ENCODE peak calls at places on chromosomes 16 and 17, in five cellular contexts. E is AG09309, W is cardiac fibroblast, Q is psoas muscle, U is cardiac muscle cell. Y is an unnamed sample.

GRCh38 chr17:1197379-1197778 is 17.6 kb upstream of the ABR start:
- DNase-seq in E (peak), W (peak), Q (peak), U (no peak), Y (no peak)

GRCh38 chr16:57255686-57256415 is 10.8 kb downstream of the ARL2BP start:
- DNase-seq in E (no peak), W (no peak), Q (no peak), U (no peak), Y (no peak)

GRCh38 chr17:50593321-50593720 is 32.8 kb downstream of the CACNA1G start:
- DNase-seq in E (no peak), W (no peak), Q (no peak), U (peak), Y (no peak)

GRCh38 chr17:79997004-79997673 is 38.5 kb downstream of the TBC1D16 start:
- DNase-seq in E (no peak), W (no peak), Q (no peak), U (no peak), Y (no peak)

GRCh38 chr16:3074860-3075545 is 9.6 kb downstream of the IL32 start:
- DNase-seq in E (no peak), W (no peak), Q (no peak), U (no peak), Y (no peak)

GRCh38 chr16:14672403-14672971 is 21.6 kb downstream of the PLA2G10 start:
- DNase-seq in E (no peak), W (no peak), Q (no peak), U (no peak), Y (no peak)

GRCh38 chr16:28192811-28193529 is 18.8 kb downstream of the XPO6 start:
- DNase-seq in E (no peak), W (no peak), Q (no peak), U (no peak), Y (no peak)

GRCh38 chr16:19567560-19567959 is 12.1 kb downstream of the VPS35L start:
- DNase-seq in E (no peak), W (no peak), Q (no peak), U (no peak), Y (no peak)

GRCh38 chr17:8470447-8471047 is 34.9 kb downstream of the NDEL1 start:
- DNase-seq in E (no peak), W (no peak), Q (peak), U (no peak), Y (no peak)

GRCh38 chr17:48715496-48716399 is 6.6 kb downstream of the PRAC1 start:
- DNase-seq in E (no peak), W (no peak), Q (no peak), U (no peak), Y (no peak)

GRCh38 chr17:7803981-7804380 is 30.0 kb upstream of the KDM6B start:
- DNase-seq in E (no peak), W (no peak), Q (no peak), U (no peak), Y (no peak)

GRCh38 chr17:50348522-50349240 is 2.8 kb downstream of the XYLT2 start:
- DNase-seq in E (no peak), W (peak), Q (no peak), U (no peak), Y (no peak)

GRCh38 chr16:22688463-22688862 is 125.5 kb upstream of the HS3ST2 start:
- DNase-seq in E (no peak), W (no peak), Q (no peak), U (no peak), Y (no peak)

GRCh38 chr16:66342294-66342900 is 24.1 kb upstream of the CDH5 start:
- DNase-seq in E (no peak), W (peak), Q (no peak), U (peak), Y (no peak)

GRCh38 chr16:29680180-29680598 is 1.2 kb downstream of the QPRT start:
- DNase-seq in E (no peak), W (no peak), Q (no peak), U (no peak), Y (no peak)

GRCh38 chr16:56911771-56912541 is 20.0 kb upstream of the HERPUD1 start:
- DNase-seq in E (no peak), W (peak), Q (peak), U (no peak), Y (no peak)

GRCh38 chr16:21599994-21600773 is 807 bp downstream of the METTL9 start:
- DNase-seq in E (no peak), W (peak), Q (no peak), U (peak), Y (no peak)

GRCh38 chr17:39151680-39152058 is 232 bp upstream of the PLXDC1 start:
- DNase-seq in E (no peak), W (no peak), Q (no peak), U (no peak), Y (no peak)

GRCh38 chr17:78789663-78790181 is 7.6 kb upstream of the CYTH1 start:
- DNase-seq in E (peak), W (peak), Q (peak), U (no peak), Y (peak)

GRCh38 chr16:67649494-67649931 is 4.6 kb downstream of the CARMIL2 start:
- DNase-seq in E (no peak), W (no peak), Q (no peak), U (no peak), Y (no peak)

GRCh38 chr16:83338138-83338537 is 469.6 kb upstream of the HSBP1 start:
- DNase-seq in E (no peak), W (no peak), Q (no peak), U (no peak), Y (no peak)

GRCh38 chr17:46866325-46866724 is 14.9 kb downstream of the WNT9B start:
- DNase-seq in E (no peak), W (no peak), Q (no peak), U (no peak), Y (no peak)

GRCh38 chr16:89859809-89860075 is 13.7 kb upstream of the TCF25 start:
- DNase-seq in E (no peak), W (no peak), Q (no peak), U (no peak), Y (no peak)

GRCh38 chr16:86676216-86676800 is 98.0 kb downstream of the FOXL1 start:
- DNase-seq in E (no peak), W (peak), Q (no peak), U (no peak), Y (no peak)

GRCh38 chr16:22353188-22353919 is 21.1 kb downstream of the CDR2 start:
- DNase-seq in E (peak), W (peak), Q (no peak), U (no peak), Y (no peak)

GRCh38 chr17:43768382-43768781 is 9.8 kb upstream of the SOST start:
- DNase-seq in E (no peak), W (no peak), Q (peak), U (no peak), Y (peak)

GRCh38 chr16:79993810-79994209 is 393.3 kb upstream of the MAF start:
- DNase-seq in E (no peak), W (no peak), Q (no peak), U (no peak), Y (no peak)

GRCh38 chr17:47894498-47895253 is 1.4 kb upstream of the SP2 start:
- DNase-seq in E (no peak), W (no peak), Q (no peak), U (no peak), Y (no peak)

GRCh38 chr17:64103751-64104364 is 26.1 kb downstream of the ERN1 start:
- DNase-seq in E (no peak), W (peak), Q (no peak), U (no peak), Y (no peak)

GRCh38 chr17:73940511-73940910 is 263.0 kb upstream of the RPL38 start:
- DNase-seq in E (no peak), W (no peak), Q (no peak), U (no peak), Y (no peak)

GRCh38 chr16:70573451-70574121 is 50.0 kb downstream of the SF3B3 start:
- DNase-seq in E (peak), W (peak), Q (no peak), U (no peak), Y (no peak)

GRCh38 chr17:72654746-72655145 is 437.7 kb downstream of the SLC39A11 start:
- DNase-seq in E (no peak), W (no peak), Q (no peak), U (no peak), Y (no peak)

GRCh38 chr16:24279982-24280381 is 23.8 kb downstream of the CACNG3 start:
- DNase-seq in E (no peak), W (no peak), Q (no peak), U (no peak), Y (no peak)

GRCh38 chr17:50164697-50164988 is 1.2 kb upstream of the SGCA start:
- DNase-seq in E (no peak), W (no peak), Q (no peak), U (no peak), Y (no peak)

DNA sequence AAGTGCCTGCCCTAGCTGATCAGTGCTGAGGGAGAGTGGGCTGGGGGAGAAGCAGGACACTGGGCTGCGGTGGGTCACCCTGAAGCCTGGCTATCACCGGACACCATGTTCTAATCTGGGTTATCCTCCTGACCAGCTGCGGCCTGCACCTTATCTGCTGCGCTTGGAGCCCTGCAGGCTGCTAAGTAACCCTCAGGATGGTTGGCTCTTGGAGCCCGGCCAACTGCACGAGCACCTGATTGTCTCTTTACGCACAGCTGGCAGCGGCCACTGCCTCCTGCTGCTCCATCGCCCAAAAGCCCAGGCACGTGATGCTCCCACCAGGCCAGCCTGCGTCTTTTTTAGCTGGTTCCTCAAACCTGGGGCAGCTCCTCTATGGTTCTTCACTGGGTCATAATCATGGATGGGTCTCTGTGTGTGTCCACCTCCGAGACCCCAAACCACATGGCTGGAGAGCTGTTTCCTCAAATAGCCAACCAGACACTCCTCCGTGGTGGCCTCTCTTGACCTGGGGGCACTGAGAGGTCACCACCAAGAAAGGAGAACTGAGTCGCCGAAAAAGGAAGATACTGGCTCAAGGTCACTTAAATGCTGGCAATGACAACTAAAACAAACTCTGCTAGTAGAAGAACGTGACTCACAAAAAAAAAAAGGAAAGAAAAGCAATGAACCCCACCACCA is 21.7 kb downstream of the SPHK1 start:
- DNase-seq in E (no peak), W (peak), Q (peak), U (peak), Y (peak)
- TF ChIP-seq CTCF in E (no peak), W (no peak), Q (no peak), U (no peak), Y (no peak)

GRCh38 chr17:27038676-27039075 is 255.2 kb upstream of the WSB1 start:
- DNase-seq in E (no peak), W (no peak), Q (no peak), U (no peak), Y (no peak)
- TF ChIP-seq CTCF in E (no peak), W (no peak), Q (no peak), U (no peak), Y (no peak)

GRCh38 chr17:20096430-20096829 is 87.3 kb downstream of the SPECC1 start:
- DNase-seq in E (no peak), W (no peak), Q (no peak), U (no peak), Y (no peak)

GRCh38 chr17:20092973-20093626 is 83.9 kb downstream of the SPECC1 start:
- DNase-seq in E (no peak), W (no peak), Q (no peak), U (no peak), Y (no peak)

GRCh38 chr17:20097362-20097761 is 88.2 kb downstream of the SPECC1 start:
- DNase-seq in E (no peak), W (no peak), Q (no peak), U (no peak), Y (no peak)

GRCh38 chr17:20094777-20095176 is 85.6 kb downstream of the SPECC1 start:
- DNase-seq in E (no peak), W (peak), Q (no peak), U (no peak), Y (no peak)

GRCh38 chr17:20095366-20096080 is 86.4 kb downstream of the SPECC1 start:
- DNase-seq in E (no peak), W (peak), Q (peak), U (peak), Y (peak)
- TF ChIP-seq CTCF in E (peak), W (peak), Q (peak), U (peak), Y (peak)

GRCh38 chr17:42520540-42520951 is 15.5 kb upstream of the NAGLU start:
- DNase-seq in E (no peak), W (no peak), Q (no peak), U (no peak), Y (peak)
- TF ChIP-seq CTCF in E (peak), W (peak), Q (no peak), U (peak), Y (no peak)

DNA sequence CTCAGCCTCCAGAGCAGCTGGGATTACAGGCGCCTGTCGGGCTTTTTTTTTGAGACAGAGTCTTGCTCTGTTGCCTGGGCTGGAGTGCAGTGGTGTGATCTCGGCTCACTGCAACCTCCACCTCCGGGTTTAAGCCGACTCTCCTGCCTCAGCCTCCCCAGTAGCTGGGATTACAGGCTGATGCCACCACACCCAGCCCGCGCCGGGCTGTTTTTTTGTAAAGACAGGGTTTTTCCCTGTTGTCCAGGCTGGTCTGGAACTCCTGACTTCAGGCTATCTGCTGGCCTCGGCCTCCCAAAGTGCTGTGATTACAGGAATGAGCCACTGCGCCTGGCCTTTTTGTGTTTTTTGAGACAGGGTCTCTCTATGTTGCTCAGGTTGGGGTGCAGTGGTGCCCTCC is 27.4 kb upstream of the SPNS3 start:
- DNase-seq in E (no peak), W (no peak), Q (no peak), U (no peak), Y (no peak)
- TF ChIP-seq CTCF in E (no peak), W (no peak), Q (no peak), U (no peak), Y (no peak)

GRCh38 chr16:1436731-1437355 is 6.0 kb downstream of the PERCC1 start:
- DNase-seq in E (no peak), W (no peak), Q (no peak), U (no peak), Y (no peak)

GRCh38 chr16:1437606-1438005 is 6.7 kb downstream of the PERCC1 start:
- DNase-seq in E (no peak), W (no peak), Q (no peak), U (no peak), Y (no peak)

GRCh38 chr16:1438229-1439057 is 5.9 kb downstream of the CCDC154 start:
- DNase-seq in E (no peak), W (no peak), Q (no peak), U (no peak), Y (no peak)

GRCh38 chr16:1434644-1435592 is 4.0 kb downstream of the PERCC1 start:
- DNase-seq in E (no peak), W (no peak), Q (no peak), U (no peak), Y (no peak)

DNA sequence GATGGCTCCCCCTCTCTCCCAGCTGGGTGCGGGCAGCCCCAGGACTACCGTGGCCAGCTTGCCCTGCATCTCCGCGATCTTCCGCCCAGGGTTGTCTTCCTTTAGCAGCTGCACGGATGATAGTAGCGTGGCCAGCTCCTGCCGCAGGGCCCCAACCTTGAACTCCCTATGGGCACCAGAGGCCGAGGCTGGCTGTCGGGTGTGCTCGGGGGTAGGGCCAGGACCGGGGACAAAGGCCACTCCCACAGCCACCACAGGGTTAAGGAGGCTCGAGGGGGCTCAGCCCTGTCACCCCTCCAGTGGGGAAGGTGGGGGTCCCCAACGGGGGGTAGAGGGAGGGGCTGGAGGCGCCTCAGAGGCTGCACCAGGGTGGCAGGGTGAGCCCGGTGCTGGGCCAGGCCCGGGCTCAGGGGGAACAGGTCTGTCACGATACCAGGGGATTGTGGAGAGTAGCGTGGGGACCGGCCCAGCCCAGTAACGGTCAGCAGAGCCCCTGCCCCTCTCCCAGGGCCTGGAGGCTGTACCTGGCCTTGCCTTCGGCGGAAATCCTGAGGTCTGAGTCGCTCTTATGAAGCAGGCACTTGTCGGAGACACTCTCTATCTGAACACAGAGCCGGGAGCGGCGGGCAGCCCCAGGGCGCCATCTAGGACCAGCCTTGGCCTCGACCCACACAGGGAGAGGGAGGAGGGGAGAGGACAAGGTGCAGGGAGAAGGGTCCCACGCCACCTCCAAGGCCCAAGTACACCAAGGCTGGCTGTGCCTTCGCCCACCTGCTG is 5.2 kb downstream of the PERCC1 start:
- DNase-seq in E (no peak), W (no peak), Q (no peak), U (no peak), Y (no peak)
- TF ChIP-seq CTCF in E (no peak), W (no peak), Q (no peak), U (no peak), Y (no peak)

GRCh38 chr16:31455601-31456314 is 3.5 kb upstream of the ARMC5 start:
- DNase-seq in E (no peak), W (no peak), Q (no peak), U (peak), Y (no peak)
- TF ChIP-seq CTCF in E (no peak), W (peak), Q (peak), U (peak), Y (no peak)

GRCh38 chr16:10923650-10924214 is 18.5 kb downstream of the DEXI start:
- DNase-seq in E (no peak), W (no peak), Q (peak), U (no peak), Y (peak)
- TF ChIP-seq CTCF in E (no peak), W (no peak), Q (no peak), U (no peak), Y (no peak)

Y was measured in coronary artery.